ENCODE peak calls at places on chromosomes 7 and 10, in ten cellular contexts. K is IMR-90, R is tibial artery, O is spleen, T is Calu3, D is PC-3, P is A549, G is SK-N-SH, V is BJ, Z is AG04450. E is an unnamed sample.

GRCh38 chr7:68432585-68432984 is 1165.7 kb upstream of the AUTS2 start:
- DNase-seq in R (no peak), Z (no peak), O (no peak), K (no peak), P (no peak), T (no peak), D (no peak), V (no peak), G (no peak), E (no peak)

GRCh38 chr7:30472771-30473392 is 5.7 kb downstream of the NOD1 start:
- DNase-seq in O (no peak), Z (no peak), R (no peak), G (no peak), K (peak; percentile 70), P (no peak), D (no peak), T (no peak), V (no peak), E (no peak)

GRCh38 chr7:102424787-102425218 is 8.6 kb upstream of the ORAI2 start:
- DNase-seq in P (no peak), G (no peak), Z (no peak), R (no peak), D (no peak), V (no peak), K (no peak), O (peak; percentile 87), T (no peak), E (no peak)

GRCh38 chr10:79401015-79401921 is 44.2 kb downstream of the ZCCHC24 start:
- DNase-seq in G (peak; percentile 93), K (peak; percentile 49), R (peak; percentile 94), Z (no peak), O (peak; percentile 87), T (no peak), D (no peak), V (no peak), P (no peak), E (no peak)

GRCh38 chr7:127838816-127839415 is 186.9 kb downstream of the SND1 start:
- DNase-seq in T (no peak), K (peak; percentile 33), R (no peak), V (no peak), G (no peak), D (no peak), P (no peak), Z (no peak), O (no peak), E (no peak)

GRCh38 chr7:2084331-2084730 is 148.4 kb downstream of the MAD1L1 start:
- DNase-seq in D (no peak), T (no peak), V (no peak), O (no peak), G (no peak), P (no peak), R (no peak), Z (no peak), K (no peak), E (no peak)

GRCh38 chr10:7085147-7085912 is 325.5 kb downstream of the SFMBT2 start:
- DNase-seq in R (no peak), O (no peak), P (no peak), T (no peak), G (no peak), V (no peak), Z (no peak), K (peak; percentile 64), D (no peak), E (no peak)

GRCh38 chr7:100488333-100489095 is 4.8 kb downstream of the NYAP1 start:
- DNase-seq in R (no peak), P (no peak), K (no peak), D (no peak), T (no peak), V (no peak), Z (no peak), O (no peak), G (peak; percentile 30), E (no peak)

GRCh38 chr10:20257422-20257821 is 441.2 kb downstream of the PLXDC2 start:
- DNase-seq in Z (no peak), D (no peak), G (no peak), R (no peak), O (no peak), P (no peak), T (no peak), V (no peak), K (no peak), E (no peak)

GRCh38 chr7:156898938-156899337 is 6.0 kb upstream of the LMBR1 start:
- DNase-seq in Z (no peak), D (no peak), P (no peak), K (peak; percentile 11), V (no peak), T (no peak), G (no peak), O (no peak), R (no peak), E (no peak)

GRCh38 chr7:159198016-159198724 is 53.5 kb upstream of the VIPR2 start:
- DNase-seq in K (no peak), R (no peak), D (no peak), V (no peak), P (no peak), T (no peak), O (no peak), Z (no peak), G (no peak), E (no peak)

GRCh38 chr7:114468844-114469243 is 54.2 kb downstream of the FOXP2 start:
- DNase-seq in T (no peak), K (no peak), V (no peak), P (no peak), O (no peak), Z (no peak), D (no peak), R (no peak), G (no peak), E (no peak)

GRCh38 chr7:29290829-29291228 is 96.3 kb downstream of the CHN2 start:
- DNase-seq in Z (no peak), K (no peak), O (no peak), R (no peak), G (no peak), D (no peak), T (no peak), P (no peak), V (no peak), E (no peak)

GRCh38 chr7:25843467-25843866 is 308.5 kb upstream of the NFE2L3 start:
- DNase-seq in O (no peak), G (no peak), Z (no peak), K (no peak), V (no peak), R (no peak), P (no peak), D (no peak), T (no peak), E (no peak)
- TF ChIP-seq CTCF in O (no peak), G (peak; percentile 11), Z (no peak), K (no peak), V (no peak), R (no peak), P (no peak), D (no peak), T (no peak), E (no peak)

GRCh38 chr10:18577823-18578685 is 73.3 kb downstream of the NSUN6 start:
- DNase-seq in R (no peak), T (no peak), P (no peak), O (no peak), D (no peak), G (no peak), V (no peak), Z (no peak), K (no peak), E (no peak)

GRCh38 chr10:18582803-18583202 is 68.6 kb downstream of the NSUN6 start:
- DNase-seq in G (no peak), D (no peak), K (peak; percentile 11), O (no peak), V (no peak), T (no peak), R (no peak), Z (no peak), P (no peak), E (no peak)

DNA sequence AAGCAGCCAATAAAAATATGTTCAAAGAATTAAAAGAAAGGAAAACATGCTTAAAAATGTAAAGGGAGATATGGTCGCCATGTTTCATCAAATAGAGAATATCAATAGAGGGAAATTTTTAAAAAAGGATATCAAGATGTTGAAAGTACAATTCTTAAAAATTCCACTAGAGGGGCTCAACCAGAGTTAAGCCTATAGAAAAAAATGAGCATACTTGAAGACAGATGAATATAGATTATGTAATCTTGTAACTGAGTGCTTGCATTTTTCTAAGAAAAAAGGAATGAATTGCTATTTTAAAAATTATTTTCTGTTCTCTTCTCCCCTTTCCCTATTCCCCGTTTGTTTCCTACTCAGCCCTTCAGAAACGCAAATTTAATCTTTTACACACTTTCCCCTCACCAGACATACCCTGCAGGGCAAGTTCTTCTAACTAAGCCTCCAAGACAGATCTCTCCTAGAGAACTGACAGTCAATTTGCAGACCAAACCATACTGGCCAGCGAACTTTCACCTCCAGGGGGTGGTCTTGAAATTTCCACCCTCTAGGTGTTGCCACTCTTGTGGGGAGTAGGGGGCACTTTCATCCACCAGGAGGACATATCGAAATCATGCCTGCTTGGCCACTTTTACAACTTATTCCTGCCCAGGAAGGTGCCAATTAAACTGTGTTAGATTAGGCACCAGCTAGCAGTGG is 67.7 kb downstream of the NSUN6 start:
- DNase-seq in P (no peak), Z (no peak), G (no peak), O (no peak), K (no peak), D (peak; percentile 25), V (no peak), T (no peak), R (no peak), E (no peak)
- TF ChIP-seq CTCF in P (peak; percentile 27), Z (peak; percentile 32), G (peak; percentile 44), O (no peak), K (peak; percentile 26), D (peak; percentile 46), V (no peak), T (no peak), R (no peak), E (peak; percentile 42)

DNA sequence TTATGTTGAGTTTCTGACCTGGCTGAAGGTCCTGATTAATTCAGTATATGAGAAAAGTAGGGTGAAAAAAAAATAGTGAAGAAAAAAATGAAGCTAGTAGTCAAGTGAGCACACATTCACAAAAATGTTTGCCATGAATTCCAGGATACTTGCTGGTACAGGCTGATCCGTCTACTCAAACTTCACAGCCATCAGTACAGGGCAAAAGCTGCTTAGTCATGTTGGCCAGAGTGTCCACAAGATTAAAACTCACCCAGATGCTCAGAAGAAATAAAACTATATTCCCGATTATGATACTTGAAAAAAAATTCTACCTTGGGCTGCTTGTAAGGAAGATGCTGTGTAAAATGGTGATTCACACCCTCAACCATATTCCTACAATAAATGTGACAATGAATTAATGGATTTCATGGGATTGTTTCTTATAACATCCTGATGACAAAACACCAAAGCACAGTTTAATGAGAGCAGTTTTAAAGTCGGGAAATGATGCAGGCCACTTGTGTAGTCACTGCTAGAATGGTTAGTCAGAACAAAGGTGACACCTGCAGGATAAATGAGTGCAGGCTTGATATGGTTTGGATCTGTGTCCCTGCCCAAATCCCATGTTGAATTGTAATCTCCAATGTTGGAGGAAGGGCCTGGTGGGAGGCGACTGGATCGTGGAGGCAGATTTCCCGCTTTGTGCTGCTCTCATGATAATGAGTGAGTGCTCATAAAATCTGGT is 49.2 kb upstream of the ANKRD1 start:
- DNase-seq in V (peak; percentile 31), K (peak; percentile 70), R (no peak), Z (peak; percentile 18), O (no peak), D (peak; percentile 50), T (no peak), G (no peak), P (no peak), E (no peak)
- TF ChIP-seq CTCF in V (peak; percentile 18), K (no peak), R (peak; percentile 22), Z (no peak), O (no peak), D (peak; percentile 46), T (no peak), G (peak; percentile 41), P (no peak), E (no peak)

GRCh38 chr10:109427421-109427820 is 495.9 kb downstream of the XPNPEP1 start:
- DNase-seq in V (no peak), P (no peak), O (no peak), T (no peak), G (no peak), R (no peak), D (peak; percentile 57), Z (no peak), K (peak; percentile 51), E (no peak)
- TF ChIP-seq CTCF in V (peak; percentile 40), P (no peak), O (no peak), T (no peak), G (peak; percentile 58), R (no peak), D (peak; percentile 58), Z (peak; percentile 45), K (peak; percentile 64), E (no peak)

E was measured in mesothelial cell of epicardium.